ENCODE peak calls at places on chromosomes 11 and 22, in seven cellular contexts. E is AG09319; W is fibroblast of lung; U is lung; B is CD4-positive, alpha-beta T cell; K is K562; L is mammary epithelial cell. I is an unnamed sample.

GRCh38 chr11:125393331-125393730 is 102.7 kb downstream of the FEZ1 start:
- DNase-seq in L (no peak), K (no peak), W (no peak), B (no peak), E (no peak), U (no peak), I (no peak)

GRCh38 chr22:30572840-30573593 is 1.4 kb downstream of the GAL3ST1 start:
- DNase-seq in E (no peak), W (no peak), U (no peak), B (no peak), L (no peak), K (no peak), I (no peak)

GRCh38 chr11:126543691-126544090 is 188.2 kb downstream of the ST3GAL4 start:
- DNase-seq in W (no peak), K (no peak), B (no peak), E (no peak), U (no peak), L (no peak), I (no peak)

GRCh38 chr11:44358713-44359112 is 48.8 kb upstream of the ALX4 start:
- DNase-seq in K (no peak), U (no peak), W (no peak), E (no peak), L (no peak), B (no peak), I (no peak)

GRCh38 chr11:84247931-84248330 is 961.8 kb upstream of the CCDC90B start:
- DNase-seq in W (no peak), E (no peak), U (no peak), B (no peak), L (no peak), K (no peak), I (no peak)

GRCh38 chr22:46090051-46090591 is 60.2 kb upstream of the PPARA start:
- DNase-seq in E (no peak), K (no peak), W (no peak), L (peak; percentile 53), U (no peak), B (no peak), I (no peak)

GRCh38 chr11:121328213-121328966 is 35.8 kb downstream of the SC5D start:
- DNase-seq in B (peak; percentile 15), U (no peak), W (no peak), K (no peak), L (no peak), E (no peak), I (no peak)

GRCh38 chr11:1939006-1939626 is 8.0 kb upstream of the MRPL23 start:
- DNase-seq in B (no peak), E (no peak), K (no peak), U (no peak), L (no peak), W (no peak), I (no peak)

GRCh38 chr11:42524534-42525227 is 787.1 kb upstream of the API5 start:
- DNase-seq in U (peak; percentile 33), L (peak; percentile 52), B (no peak), W (peak; percentile 12), K (peak; percentile 10), E (no peak), I (no peak)

GRCh38 chr11:67422894-67423293 is 5.4 kb upstream of the RPS6KB2 start:
- DNase-seq in E (no peak), U (no peak), K (no peak), B (no peak), W (no peak), L (peak; percentile 75), I (no peak)

GRCh38 chr11:78961186-78961782 is 386.6 kb upstream of the NARS2 start:
- DNase-seq in W (peak; percentile 54), L (peak; percentile 60), K (peak; percentile 20), E (no peak), U (peak; percentile 41), B (no peak), I (no peak)

GRCh38 chr11:47714554-47715081 is 551 bp downstream of the AGBL2 start:
- DNase-seq in E (no peak), K (no peak), U (peak; percentile 29), W (peak; percentile 26), B (no peak), L (peak; percentile 56), I (no peak)

GRCh38 chr22:43910178-43910695 is 13.4 kb upstream of the PNPLA3 start:
- DNase-seq in K (no peak), W (no peak), U (no peak), E (no peak), L (peak; percentile 50), B (no peak), I (no peak)

GRCh38 chr11:23772081-23772480 is 724.8 kb upstream of the LUZP2 start:
- DNase-seq in L (no peak), W (peak; percentile 72), K (no peak), E (no peak), U (no peak), B (no peak), I (no peak)

GRCh38 chr11:86722041-86722440 is 49.6 kb upstream of the ME3 start:
- DNase-seq in E (no peak), L (peak; percentile 64), B (no peak), K (no peak), W (peak; percentile 69), U (no peak), I (no peak)

GRCh38 chr11:116073854-116074837 is 569.9 kb upstream of the CADM1 start:
- DNase-seq in L (no peak), E (no peak), K (no peak), B (no peak), W (no peak), U (no peak), I (no peak)

GRCh38 chr11:72812604-72812967 is 1.6 kb upstream of the ATG16L2 start:
- DNase-seq in U (no peak), L (no peak), E (no peak), B (no peak), K (no peak), W (peak; percentile 10), I (no peak)

GRCh38 chr11:11931461-11932055 is 76.9 kb downstream of the DKK3 start:
- DNase-seq in W (peak; percentile 84), E (peak; percentile 39), K (peak; percentile 26), L (peak; percentile 54), B (no peak), U (no peak), I (peak; percentile 46)

GRCh38 chr11:107859459-107860239 is 1.1 kb upstream of the SLC35F2 start:
- DNase-seq in K (no peak), W (no peak), L (peak; percentile 27), U (no peak), E (no peak), B (peak; percentile 4), I (no peak)

GRCh38 chr22:46147471-46148267 is 2.7 kb upstream of the PPARA start:
- DNase-seq in L (peak; percentile 35), W (no peak), U (no peak), E (no peak), B (no peak), K (no peak), I (no peak)

GRCh38 chr11:134915881-134916280 is 503.8 kb upstream of the B3GAT1 start:
- DNase-seq in E (no peak), U (no peak), K (no peak), W (no peak), L (no peak), B (no peak), I (no peak)

GRCh38 chr11:112297248-112297866 is 36.7 kb upstream of the PLET1 start:
- DNase-seq in L (no peak), U (no peak), B (no peak), K (no peak), E (no peak), W (no peak), I (no peak)

GRCh38 chr11:113505541-113506375 is 30.6 kb upstream of the DRD2 start:
- DNase-seq in B (no peak), K (no peak), W (no peak), L (peak; percentile 99), U (no peak), E (no peak), I (no peak)

GRCh38 chr11:85787809-85788805 is 22.8 kb downstream of the SYTL2 start:
- DNase-seq in U (no peak), L (peak; percentile 38), K (no peak), B (no peak), E (no peak), W (no peak), I (no peak)

GRCh38 chr11:44104472-44105294 is 9.2 kb downstream of the EXT2 start:
- DNase-seq in E (no peak), K (no peak), W (peak; percentile 23), L (no peak), U (no peak), B (no peak), I (no peak)

GRCh38 chr11:65911682-65912568 is 6.9 kb downstream of the C11orf68 start:
- DNase-seq in E (peak; percentile 75), B (no peak), W (peak; percentile 84), K (peak; percentile 33), U (peak; percentile 52), L (peak; percentile 89), I (no peak)

GRCh38 chr11:6321961-6322362 is 1.7 kb upstream of the CAVIN3 start:
- DNase-seq in U (no peak), K (no peak), W (peak; percentile 61), B (no peak), E (no peak), L (peak; percentile 83), I (no peak)

GRCh38 chr22:28978863-28979799 is 82.5 kb downstream of the C22orf31 start:
- DNase-seq in L (no peak), E (no peak), K (no peak), U (no peak), W (no peak), B (no peak), I (no peak)

GRCh38 chr22:39994566-39995345 is at the start of gene FAM83F:
- DNase-seq in L (peak; percentile 69), W (no peak), K (peak; percentile 41), U (no peak), E (no peak), B (peak; percentile 6), I (no peak)

GRCh38 chr11:34680206-34680605 is 59.3 kb downstream of the EHF start:
- DNase-seq in E (no peak), K (no peak), W (peak; percentile 12), B (no peak), U (no peak), L (peak; percentile 85), I (no peak)

GRCh38 chr11:129938764-129939163 is 43.4 kb upstream of the NFRKB start:
- DNase-seq in W (no peak), U (no peak), E (no peak), B (no peak), L (no peak), K (no peak), I (no peak)

GRCh38 chr22:49112661-49113626 is 714.7 kb downstream of the BRD1 start:
- DNase-seq in E (no peak), U (no peak), L (no peak), W (no peak), B (no peak), K (no peak), I (no peak)

GRCh38 chr11:27726981-27727380 is 26.7 kb upstream of the BDNF start:
- DNase-seq in E (no peak), L (no peak), U (no peak), W (no peak), B (no peak), K (no peak), I (no peak)

GRCh38 chr11:71527576-71528210 is 626 bp downstream of the KRTAP5-7 start:
- DNase-seq in E (no peak), B (no peak), U (no peak), L (no peak), W (no peak), K (no peak), I (no peak)

GRCh38 chr22:25970348-25970995 is 198.8 kb upstream of the SEZ6L start:
- DNase-seq in U (no peak), W (no peak), B (no peak), L (no peak), E (no peak), K (no peak), I (no peak)

GRCh38 chr11:108559904-108560303 is 33.7 kb downstream of the EXPH5 start:
- DNase-seq in U (no peak), L (peak; percentile 14), B (no peak), K (no peak), E (peak; percentile 79), W (peak; percentile 62), I (no peak)

GRCh38 chr11:10385696-10386095 is 69.4 kb upstream of the AMPD3 start:
- DNase-seq in U (no peak), L (no peak), W (peak; percentile 85), B (no peak), K (no peak), E (no peak), I (no peak)